ENCODE peak calls at places on chromosomes 6 and 20, in five cellular contexts. H, W, R, Z and O are unnamed samples.

GRCh38 chr6:25359891-25360290 is 80.7 kb downstream of the CARMIL1 start:
- DNase-seq in H (no peak), W (no peak), R (no peak), Z (no peak), O (no peak)

GRCh38 chr6:108133594-108134179 is 32.1 kb upstream of the NR2E1 start:
- DNase-seq in H (peak; percentile 24), W (peak; percentile 56), R (no peak), Z (peak; percentile 78), O (no peak)

GRCh38 chr20:51584116-51584515 is 41.6 kb upstream of the NFATC2 start:
- DNase-seq in H (no peak), W (no peak), R (no peak), Z (no peak), O (no peak)

GRCh38 chr6:44269921-44270525 is at the start of gene TMEM151B:
- DNase-seq in H (no peak), W (no peak), R (no peak), Z (peak; percentile 67), O (no peak)

GRCh38 chr6:35170166-35170565 is 29.0 kb upstream of the TCP11 start:
- DNase-seq in H (no peak), W (peak; percentile 76), R (no peak), Z (no peak), O (no peak)

GRCh38 chr20:5848711-5849505 is 98.7 kb downstream of the SHLD1 start:
- DNase-seq in H (no peak), W (peak; percentile 30), R (no peak), Z (no peak), O (peak; percentile 24)

GRCh38 chr20:10605547-10606195 is 68.1 kb downstream of the JAG1 start:
- DNase-seq in H (no peak), W (no peak), R (no peak), Z (no peak), O (no peak)

GRCh38 chr20:20150241-20150640 is 97.9 kb downstream of the CFAP61 start:
- DNase-seq in H (no peak), W (no peak), R (no peak), Z (no peak), O (no peak)

GRCh38 chr6:330948-331347 is 38.7 kb downstream of the DUSP22 start:
- DNase-seq in H (no peak), W (no peak), R (no peak), Z (no peak), O (no peak)

GRCh38 chr20:37697314-37697713 is 3.5 kb downstream of the CTNNBL1 start:
- DNase-seq in H (no peak), W (no peak), R (no peak), Z (no peak), O (peak; percentile 45)

GRCh38 chr6:148892247-148892646 is 145.4 kb downstream of the UST start:
- DNase-seq in H (no peak), W (no peak), R (no peak), Z (no peak), O (no peak)

GRCh38 chr6:161233986-161234620 is 39.8 kb downstream of the AGPAT4 start:
- DNase-seq in H (peak; percentile 75), W (peak; percentile 92), R (peak; percentile 66), Z (peak; percentile 32), O (no peak)

GRCh38 chr20:60065741-60066437 is 107.7 kb downstream of the CDH26 start:
- DNase-seq in H (no peak), W (no peak), R (no peak), Z (no peak), O (no peak)

GRCh38 chr6:143773503-143773902 is 69.6 kb upstream of the LTV1 start:
- DNase-seq in H (no peak), W (no peak), R (no peak), Z (no peak), O (no peak)

GRCh38 chr20:52433326-52434040 is 241.9 kb upstream of the ZFP64 start:
- DNase-seq in H (no peak), W (no peak), R (no peak), Z (no peak), O (no peak)

GRCh38 chr6:70954750-70955149 is 2.1 kb downstream of the B3GAT2 start:
- DNase-seq in H (no peak), W (no peak), R (no peak), Z (no peak), O (no peak)

GRCh38 chr6:169097336-169098052 is 156.2 kb downstream of the THBS2 start:
- DNase-seq in H (peak; percentile 96), W (peak; percentile 97), R (no peak), Z (no peak), O (no peak)

GRCh38 chr6:169101981-169102380 is 151.7 kb downstream of the THBS2 start:
- DNase-seq in H (no peak), W (peak; percentile 72), R (no peak), Z (no peak), O (no peak)

GRCh38 chr6:169101036-169101805 is 152.4 kb downstream of the THBS2 start:
- DNase-seq in H (no peak), W (no peak), R (no peak), Z (no peak), O (no peak)

GRCh38 chr6:169098136-169098535 is 155.5 kb downstream of the THBS2 start:
- DNase-seq in H (no peak), W (no peak), R (no peak), Z (no peak), O (no peak)

DNA sequence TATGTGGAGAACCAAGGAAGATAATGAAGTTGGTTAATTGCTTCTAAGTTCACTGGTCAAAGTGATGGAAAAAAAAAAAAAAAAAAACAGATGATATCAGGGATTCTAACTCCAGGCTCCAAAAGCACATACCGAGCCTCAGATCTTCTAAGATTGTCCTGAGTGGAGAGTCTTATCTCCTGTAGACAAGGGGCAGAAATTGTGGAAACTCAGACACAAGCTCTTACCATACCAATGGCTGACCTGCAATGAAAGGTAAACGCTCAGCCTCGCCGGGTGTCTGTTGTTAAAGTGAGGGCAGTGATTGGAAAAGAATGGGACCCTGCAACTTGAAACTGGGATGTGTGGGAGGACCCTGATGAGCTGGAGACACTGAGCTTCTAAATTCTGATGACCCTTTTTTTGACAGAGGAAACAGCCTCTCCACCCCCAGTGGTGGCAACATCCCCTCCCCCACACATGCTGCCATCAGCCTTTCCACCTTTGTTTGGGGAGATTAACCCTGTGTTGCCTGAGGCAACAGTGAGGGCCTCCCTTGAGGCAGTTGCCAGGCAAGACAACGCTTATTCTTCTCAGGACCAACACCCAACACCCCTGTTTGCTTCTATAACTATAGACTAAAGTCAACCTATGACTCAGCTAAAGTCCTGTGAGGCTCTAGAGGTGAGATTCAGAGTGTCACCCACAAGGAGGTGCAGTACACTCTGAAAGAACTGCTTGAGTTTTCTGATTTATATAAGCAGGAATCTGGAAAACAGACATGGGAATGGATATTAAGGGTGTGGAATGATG is 154.0 kb downstream of the THBS2 start:
- DNase-seq in H (no peak), W (no peak), R (no peak), Z (no peak), O (no peak)
- TF ChIP-seq CTCF in H (no peak), W (peak; percentile 3), R (no peak), Z (peak; percentile 25), O (no peak)

GRCh38 chr6:36682328-36683144 is 4.0 kb downstream of the CDKN1A start:
- DNase-seq in H (no peak), W (no peak), R (no peak), Z (no peak), O (peak; percentile 57)
- TF ChIP-seq CTCF in H (no peak), W (no peak), R (no peak), Z (no peak), O (no peak)

DNA sequence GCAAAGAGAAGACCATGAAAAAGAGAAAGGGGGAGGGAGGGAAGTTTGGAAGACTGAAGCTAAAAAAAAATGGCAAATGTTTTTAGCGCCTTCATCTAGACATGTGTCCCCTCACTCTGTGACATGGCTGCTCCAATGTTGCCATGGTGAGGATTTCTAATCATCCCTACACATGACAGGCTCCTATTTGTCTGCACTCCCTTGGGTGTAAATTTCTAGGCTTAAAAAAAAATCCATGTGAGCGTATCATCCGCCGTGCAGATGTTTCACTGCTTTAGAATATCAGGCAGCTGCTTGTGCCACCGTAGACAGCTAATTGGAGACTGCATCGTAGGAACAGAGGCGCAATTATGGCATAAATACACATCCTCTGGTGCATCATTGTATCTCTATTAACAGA is 761.2 kb upstream of the MMS22L start:
- DNase-seq in H (no peak), W (no peak), R (no peak), Z (no peak), O (no peak)
- TF ChIP-seq CTCF in H (no peak), W (no peak), R (no peak), Z (no peak), O (no peak)

DNA sequence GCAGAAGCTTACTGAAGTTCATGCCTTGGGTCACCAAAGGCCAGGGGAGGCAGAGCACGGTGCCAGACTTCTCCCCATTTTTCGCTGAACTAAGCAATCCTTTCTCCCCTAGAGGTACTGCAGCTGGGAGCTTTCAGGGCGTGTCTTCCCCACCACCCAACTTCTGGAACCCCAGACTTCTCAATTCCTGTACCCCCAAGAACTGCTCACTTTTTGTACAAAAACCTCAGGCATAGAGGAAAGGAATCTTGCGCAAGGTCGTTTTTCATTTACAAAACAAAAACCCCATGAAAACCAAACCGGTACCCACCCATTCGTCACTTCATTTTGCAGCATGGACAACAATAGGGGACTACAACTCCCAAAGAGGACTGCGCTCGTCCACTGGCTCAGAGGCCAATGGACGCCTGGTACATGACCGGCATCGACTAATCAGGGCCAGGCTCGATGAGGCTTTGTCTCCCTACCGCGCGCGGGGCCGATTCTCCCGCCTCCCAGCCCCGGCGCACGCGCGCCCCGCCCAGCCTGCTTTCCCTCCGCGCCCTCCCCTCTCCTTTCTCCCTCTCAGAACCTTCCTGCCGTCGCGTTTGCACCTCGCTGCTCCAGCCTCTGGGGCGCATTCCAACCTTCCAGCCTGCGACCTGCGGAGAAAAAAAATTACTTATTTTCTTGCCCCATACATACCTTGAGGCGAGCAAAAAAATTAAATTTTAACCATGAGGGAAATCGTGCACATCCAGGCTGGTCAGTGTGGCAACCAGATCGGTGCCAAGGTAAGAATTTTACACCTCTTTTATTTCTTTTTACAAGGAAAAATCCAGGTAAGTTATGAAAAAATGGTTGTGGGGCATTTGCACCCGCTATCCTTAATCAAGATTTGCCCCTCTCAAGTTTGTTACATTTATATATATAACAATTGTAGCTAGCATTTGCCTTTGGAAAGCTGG is at the start of gene TUBB:
- DNase-seq in H (peak; percentile 86), W (peak; percentile 98), R (peak; percentile 80), Z (peak; percentile 86), O (peak; percentile 92)
- TF ChIP-seq CTCF in H (no peak), W (no peak), R (no peak), Z (no peak), O (no peak)

GRCh38 chr20:3935295-3935955 is 46.2 kb downstream of the PANK2 start:
- DNase-seq in H (no peak), W (peak; percentile 40), R (no peak), Z (no peak), O (no peak)

GRCh38 chr20:3933126-3933684 is 44.0 kb downstream of the PANK2 start:
- DNase-seq in H (no peak), W (no peak), R (no peak), Z (no peak), O (no peak)

GRCh38 chr20:3935956-3936340 is 46.8 kb downstream of the PANK2 start:
- DNase-seq in H (no peak), W (no peak), R (no peak), Z (no peak), O (no peak)

GRCh38 chr20:3932277-3933073 is 43.3 kb downstream of the PANK2 start:
- DNase-seq in H (no peak), W (no peak), R (no peak), Z (no peak), O (no peak)

DNA sequence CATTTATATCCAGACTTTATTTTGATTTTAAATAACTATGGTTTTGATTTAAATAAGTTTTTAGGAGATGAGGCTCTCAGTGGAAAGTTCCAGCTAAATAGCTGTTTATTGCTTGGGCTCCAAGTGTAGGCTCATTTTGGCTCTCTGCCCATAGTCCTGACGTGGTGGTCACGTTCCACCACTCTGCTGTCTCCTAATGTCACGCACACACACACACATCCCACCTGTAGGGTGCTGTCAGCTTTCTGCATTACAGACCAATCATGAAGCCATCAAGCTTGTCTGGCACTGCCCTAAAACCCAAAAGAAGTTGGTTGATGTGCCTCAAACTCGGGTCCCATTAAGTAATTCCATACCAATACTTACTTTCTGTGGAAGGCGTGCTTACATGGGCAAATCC is 45.4 kb downstream of the PANK2 start:
- DNase-seq in H (no peak), W (peak; percentile 40), R (no peak), Z (no peak), O (no peak)
- TF ChIP-seq CTCF in H (no peak), W (no peak), R (no peak), Z (no peak), O (no peak)